ENCODE peak calls at places on chromosome X, in ten cellular contexts. One of them, this sample, is unnamed. For H3K27me3, the result is how much of the 10 kb centered on the place peaks cover.

GRCh38 chrX:16711219-16712115 is 1.0 kb downstream of the CTPS2 start:
- DNase-seq in SK-N-SH: peak
- DNase-seq in neural progenitor cell: no peak
- DNase-seq in fibroblast of lung: peak
- DNase-seq in upper lobe of left lung: no peak
- DNase-seq in heart left ventricle: peak
- DNase-seq in tibial nerve: no peak
- DNase-seq in ascending aorta: no peak
- DNase-seq in MM.1S: no peak
- DNase-seq in left lung: no peak
- DNase-seq in this sample: no peak

GRCh38 chrX:114952696-114953095 is 64.7 kb downstream of the IL13RA2 start:
- DNase-seq in SK-N-SH: no peak
- DNase-seq in left lung: no peak
- DNase-seq in neural progenitor cell: peak
- DNase-seq in tibial nerve: no peak
- DNase-seq in ascending aorta: no peak
- DNase-seq in heart left ventricle: no peak
- DNase-seq in MM.1S: no peak
- DNase-seq in upper lobe of left lung: no peak
- DNase-seq in fibroblast of lung: no peak
- DNase-seq in this sample: no peak

GRCh38 chrX:13283512-13283911 is 36.3 kb downstream of the ATXN3L start:
- DNase-seq in left lung: no peak
- DNase-seq in neural progenitor cell: peak
- DNase-seq in MM.1S: peak
- DNase-seq in SK-N-SH: no peak
- DNase-seq in ascending aorta: no peak
- DNase-seq in tibial nerve: no peak
- DNase-seq in upper lobe of left lung: no peak
- DNase-seq in heart left ventricle: no peak
- DNase-seq in fibroblast of lung: no peak
- DNase-seq in this sample: no peak

GRCh38 chrX:150854856-150855255 is 43.6 kb downstream of the CD99L2 start:
- DNase-seq in heart left ventricle: no peak
- DNase-seq in tibial nerve: no peak
- DNase-seq in MM.1S: peak
- DNase-seq in fibroblast of lung: no peak
- DNase-seq in SK-N-SH: no peak
- DNase-seq in neural progenitor cell: no peak
- DNase-seq in ascending aorta: no peak
- DNase-seq in left lung: no peak
- DNase-seq in upper lobe of left lung: no peak
- DNase-seq in this sample: no peak

GRCh38 chrX:24498181-24498580 is 33.1 kb downstream of the PDK3 start:
- DNase-seq in neural progenitor cell: peak
- DNase-seq in MM.1S: peak
- DNase-seq in heart left ventricle: peak
- DNase-seq in tibial nerve: peak
- DNase-seq in ascending aorta: no peak
- DNase-seq in SK-N-SH: no peak
- DNase-seq in fibroblast of lung: peak
- DNase-seq in upper lobe of left lung: no peak
- DNase-seq in left lung: no peak
- DNase-seq in this sample: no peak

GRCh38 chrX:12292996-12293765 is 154.9 kb downstream of the FRMPD4 start:
- DNase-seq in MM.1S: no peak
- DNase-seq in upper lobe of left lung: no peak
- DNase-seq in heart left ventricle: no peak
- DNase-seq in fibroblast of lung: peak
- DNase-seq in neural progenitor cell: no peak
- DNase-seq in tibial nerve: no peak
- DNase-seq in left lung: no peak
- DNase-seq in ascending aorta: no peak
- DNase-seq in SK-N-SH: no peak
- DNase-seq in this sample: no peak

GRCh38 chrX:147848009-147848408 is 63.7 kb upstream of the FMR1 start:
- DNase-seq in left lung: no peak
- DNase-seq in upper lobe of left lung: peak
- DNase-seq in MM.1S: no peak
- DNase-seq in heart left ventricle: no peak
- DNase-seq in ascending aorta: no peak
- DNase-seq in fibroblast of lung: no peak
- DNase-seq in neural progenitor cell: no peak
- DNase-seq in SK-N-SH: no peak
- DNase-seq in tibial nerve: no peak
- DNase-seq in this sample: no peak

GRCh38 chrX:15761564-15762191 is 23.6 kb downstream of the CA5B start:
- DNase-seq in SK-N-SH: peak
- DNase-seq in neural progenitor cell: peak
- DNase-seq in fibroblast of lung: peak
- DNase-seq in ascending aorta: no peak
- DNase-seq in heart left ventricle: no peak
- DNase-seq in tibial nerve: peak
- DNase-seq in upper lobe of left lung: no peak
- DNase-seq in MM.1S: peak
- DNase-seq in left lung: no peak
- DNase-seq in this sample: no peak

GRCh38 chrX:47650164-47651042 is at the start of gene ELK1:
- DNase-seq in ascending aorta: peak
- DNase-seq in fibroblast of lung: peak
- DNase-seq in SK-N-SH: peak
- DNase-seq in MM.1S: peak
- DNase-seq in tibial nerve: peak
- DNase-seq in heart left ventricle: peak
- DNase-seq in neural progenitor cell: peak
- DNase-seq in left lung: peak
- DNase-seq in upper lobe of left lung: peak
- DNase-seq in this sample: peak

GRCh38 chrX:47649302-47649701 is 1.1 kb downstream of the ELK1 start:
- DNase-seq in fibroblast of lung: no peak
- DNase-seq in ascending aorta: no peak
- DNase-seq in left lung: no peak
- DNase-seq in neural progenitor cell: no peak
- DNase-seq in SK-N-SH: no peak
- DNase-seq in upper lobe of left lung: no peak
- DNase-seq in tibial nerve: no peak
- DNase-seq in heart left ventricle: no peak
- DNase-seq in MM.1S: no peak
- DNase-seq in this sample: no peak

GRCh38 chrX:47648376-47648775 is 2.0 kb downstream of the ELK1 start:
- DNase-seq in MM.1S: no peak
- DNase-seq in ascending aorta: no peak
- DNase-seq in fibroblast of lung: no peak
- DNase-seq in heart left ventricle: no peak
- DNase-seq in left lung: no peak
- DNase-seq in SK-N-SH: no peak
- DNase-seq in upper lobe of left lung: no peak
- DNase-seq in neural progenitor cell: no peak
- DNase-seq in tibial nerve: no peak
- DNase-seq in this sample: no peak

GRCh38 chrX:47649781-47650163 is 591 bp downstream of the ELK1 start:
- DNase-seq in MM.1S: no peak
- DNase-seq in left lung: no peak
- DNase-seq in tibial nerve: no peak
- DNase-seq in neural progenitor cell: no peak
- DNase-seq in heart left ventricle: no peak
- DNase-seq in fibroblast of lung: no peak
- DNase-seq in ascending aorta: no peak
- DNase-seq in upper lobe of left lung: no peak
- DNase-seq in SK-N-SH: no peak
- DNase-seq in this sample: no peak

DNA sequence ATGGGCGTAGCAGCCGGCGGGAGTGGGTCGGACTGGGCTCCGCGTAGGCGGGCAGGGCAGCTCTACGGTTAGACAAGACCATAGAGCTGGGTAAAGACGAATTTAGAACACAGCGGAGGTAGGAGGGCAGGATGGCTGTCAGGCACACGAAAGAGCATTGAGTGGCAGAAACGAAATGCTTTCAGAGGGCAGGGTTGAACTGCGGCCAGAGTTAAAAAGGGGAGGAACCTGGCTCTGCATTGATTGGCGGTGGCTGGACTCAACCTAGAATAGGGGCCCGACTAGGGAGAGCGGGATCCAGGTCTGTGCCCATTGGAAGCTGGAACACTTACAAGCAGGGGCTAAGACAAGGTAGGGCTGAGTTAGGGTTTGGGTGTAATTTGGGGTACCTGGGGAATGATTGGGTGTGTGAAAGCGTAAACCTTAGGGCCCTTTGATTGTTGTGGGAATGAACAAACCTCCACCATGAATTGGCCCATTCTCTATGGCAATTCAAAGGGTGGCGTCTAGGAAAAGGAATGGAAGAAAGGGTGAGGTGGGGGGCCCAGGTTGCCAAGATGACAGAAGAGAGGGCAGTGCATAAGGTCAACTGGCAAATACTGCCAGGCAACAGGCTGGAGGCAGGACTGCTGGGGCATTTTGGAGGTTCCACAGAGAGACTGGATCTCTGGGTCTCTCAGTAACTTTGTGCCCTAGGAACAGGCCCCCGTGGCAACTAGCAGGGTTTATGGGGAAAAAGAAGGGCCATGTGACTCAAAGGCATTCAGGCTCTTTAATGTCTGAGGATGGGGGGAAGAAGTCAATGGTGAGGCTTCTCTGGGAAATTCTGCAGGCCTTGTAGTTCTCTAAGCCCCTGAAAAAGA is 911 bp upstream of the ELK1 start:
- DNase-seq in left lung: no peak
- DNase-seq in ascending aorta: no peak
- DNase-seq in fibroblast of lung: no peak
- DNase-seq in SK-N-SH: no peak
- DNase-seq in heart left ventricle: no peak
- DNase-seq in tibial nerve: no peak
- DNase-seq in upper lobe of left lung: no peak
- DNase-seq in MM.1S: no peak
- DNase-seq in neural progenitor cell: no peak
- DNase-seq in this sample: no peak
- H3K27me3 ChIP-seq in left lung: under half
- H3K27me3 ChIP-seq in ascending aorta: under half
- H3K27me3 ChIP-seq in fibroblast of lung: under half
- H3K27me3 ChIP-seq in SK-N-SH: under half
- H3K27me3 ChIP-seq in heart left ventricle: under half
- H3K27me3 ChIP-seq in tibial nerve: under half
- H3K27me3 ChIP-seq in upper lobe of left lung: under half
- H3K27me3 ChIP-seq in MM.1S: under half
- H3K27me3 ChIP-seq in neural progenitor cell: under half
- H3K27me3 ChIP-seq in this sample: under half

GRCh38 chrX:10631416-10632145 is 11.2 kb upstream of the MID1 start:
- DNase-seq in MM.1S: no peak
- DNase-seq in SK-N-SH: no peak
- DNase-seq in left lung: no peak
- DNase-seq in upper lobe of left lung: no peak
- DNase-seq in heart left ventricle: no peak
- DNase-seq in neural progenitor cell: no peak
- DNase-seq in fibroblast of lung: no peak
- DNase-seq in ascending aorta: no peak
- DNase-seq in tibial nerve: no peak
- DNase-seq in this sample: no peak

GRCh38 chrX:10634681-10635161 is 14.3 kb upstream of the MID1 start:
- DNase-seq in ascending aorta: no peak
- DNase-seq in heart left ventricle: no peak
- DNase-seq in neural progenitor cell: no peak
- DNase-seq in left lung: no peak
- DNase-seq in upper lobe of left lung: no peak
- DNase-seq in tibial nerve: no peak
- DNase-seq in MM.1S: no peak
- DNase-seq in fibroblast of lung: peak
- DNase-seq in SK-N-SH: no peak
- DNase-seq in this sample: no peak

GRCh38 chrX:10636851-10637250 is 16.5 kb upstream of the MID1 start:
- DNase-seq in tibial nerve: no peak
- DNase-seq in heart left ventricle: no peak
- DNase-seq in MM.1S: no peak
- DNase-seq in ascending aorta: no peak
- DNase-seq in fibroblast of lung: peak
- DNase-seq in left lung: no peak
- DNase-seq in neural progenitor cell: no peak
- DNase-seq in SK-N-SH: no peak
- DNase-seq in upper lobe of left lung: no peak
- DNase-seq in this sample: no peak

GRCh38 chrX:10633722-10634121 is 13.3 kb upstream of the MID1 start:
- DNase-seq in heart left ventricle: no peak
- DNase-seq in neural progenitor cell: no peak
- DNase-seq in tibial nerve: peak
- DNase-seq in ascending aorta: peak
- DNase-seq in fibroblast of lung: peak
- DNase-seq in left lung: no peak
- DNase-seq in upper lobe of left lung: peak
- DNase-seq in SK-N-SH: no peak
- DNase-seq in MM.1S: no peak
- DNase-seq in this sample: no peak

DNA sequence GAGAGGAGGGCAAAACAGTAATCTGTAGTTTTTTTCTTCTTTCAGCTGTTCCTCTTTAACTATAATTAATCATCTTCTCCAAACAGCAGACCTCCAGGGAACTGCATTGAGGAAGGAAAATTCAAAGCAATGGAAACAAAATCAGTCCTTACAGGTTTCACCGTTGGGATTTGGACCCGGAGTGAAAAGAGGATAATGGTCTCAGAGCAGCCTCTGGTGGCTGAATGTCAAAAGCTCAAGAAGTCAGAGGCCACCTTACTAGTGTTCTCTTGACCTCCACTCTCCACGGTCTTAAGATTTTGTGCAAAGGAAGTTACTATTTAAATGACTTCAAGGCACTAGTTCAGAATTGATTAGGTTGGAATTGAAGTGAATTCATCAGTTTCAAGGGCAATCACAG is 16.0 kb upstream of the MID1 start:
- DNase-seq in fibroblast of lung: peak
- DNase-seq in left lung: no peak
- DNase-seq in SK-N-SH: peak
- DNase-seq in heart left ventricle: peak
- DNase-seq in neural progenitor cell: peak
- DNase-seq in tibial nerve: peak
- DNase-seq in ascending aorta: no peak
- DNase-seq in MM.1S: no peak
- DNase-seq in upper lobe of left lung: peak
- DNase-seq in this sample: no peak
- TF ChIP-seq CTCF in fibroblast of lung: peak
- TF ChIP-seq CTCF in left lung: peak
- TF ChIP-seq CTCF in SK-N-SH: peak
- TF ChIP-seq CTCF in heart left ventricle: no peak
- TF ChIP-seq CTCF in neural progenitor cell: peak
- TF ChIP-seq CTCF in tibial nerve: peak
- TF ChIP-seq CTCF in ascending aorta: peak
- TF ChIP-seq CTCF in MM.1S: peak
- TF ChIP-seq CTCF in upper lobe of left lung: peak
- TF ChIP-seq CTCF in this sample: peak

GRCh38 chrX:141158084-141158483 is 18.8 kb downstream of the LDOC1 start:
- DNase-seq in fibroblast of lung: no peak
- DNase-seq in MM.1S: no peak
- DNase-seq in neural progenitor cell: no peak
- DNase-seq in heart left ventricle: no peak
- DNase-seq in SK-N-SH: no peak
- DNase-seq in ascending aorta: no peak
- DNase-seq in left lung: no peak
- DNase-seq in upper lobe of left lung: no peak
- DNase-seq in tibial nerve: no peak
- DNase-seq in this sample: no peak
- H3K27me3 ChIP-seq in fibroblast of lung: under half
- H3K27me3 ChIP-seq in MM.1S: under half
- H3K27me3 ChIP-seq in neural progenitor cell: under half
- H3K27me3 ChIP-seq in heart left ventricle: under half
- H3K27me3 ChIP-seq in SK-N-SH: under half
- H3K27me3 ChIP-seq in ascending aorta: under half
- H3K27me3 ChIP-seq in left lung: under half
- H3K27me3 ChIP-seq in upper lobe of left lung: under half
- H3K27me3 ChIP-seq in tibial nerve: under half
- H3K27me3 ChIP-seq in this sample: under half

GRCh38 chrX:105552395-105552794 is 269.9 kb upstream of the NRK start:
- DNase-seq in tibial nerve: no peak
- DNase-seq in ascending aorta: no peak
- DNase-seq in left lung: no peak
- DNase-seq in MM.1S: no peak
- DNase-seq in neural progenitor cell: no peak
- DNase-seq in SK-N-SH: no peak
- DNase-seq in fibroblast of lung: peak
- DNase-seq in heart left ventricle: no peak
- DNase-seq in upper lobe of left lung: no peak
- DNase-seq in this sample: no peak

DNA sequence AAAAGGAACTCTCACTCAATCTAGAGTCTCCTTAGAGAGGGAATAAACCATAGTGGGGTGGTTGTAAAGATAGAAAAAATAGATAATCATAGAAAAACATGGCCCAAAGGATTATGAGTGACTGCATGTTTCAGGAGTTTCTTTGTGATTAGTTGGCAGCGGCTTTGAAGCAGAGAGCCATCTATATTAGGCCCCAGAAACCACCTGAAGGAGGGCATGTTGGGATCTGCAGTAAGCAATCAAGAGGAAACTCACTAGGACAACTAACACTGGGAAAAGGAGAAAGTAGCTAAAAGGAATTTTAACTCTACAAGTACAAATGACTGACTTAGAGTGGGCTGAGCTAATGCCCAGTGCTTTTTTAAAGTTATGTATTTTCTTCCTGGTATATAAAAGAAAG is 269.2 kb upstream of the NRK start:
- DNase-seq in ascending aorta: no peak
- DNase-seq in heart left ventricle: no peak
- DNase-seq in neural progenitor cell: no peak
- DNase-seq in tibial nerve: no peak
- DNase-seq in left lung: no peak
- DNase-seq in SK-N-SH: no peak
- DNase-seq in MM.1S: no peak
- DNase-seq in fibroblast of lung: no peak
- DNase-seq in upper lobe of left lung: no peak
- DNase-seq in this sample: no peak
- TF ChIP-seq CTCF in ascending aorta: no peak
- TF ChIP-seq CTCF in heart left ventricle: no peak
- TF ChIP-seq CTCF in neural progenitor cell: no peak
- TF ChIP-seq CTCF in tibial nerve: no peak
- TF ChIP-seq CTCF in left lung: no peak
- TF ChIP-seq CTCF in SK-N-SH: no peak
- TF ChIP-seq CTCF in MM.1S: no peak
- TF ChIP-seq CTCF in fibroblast of lung: no peak
- TF ChIP-seq CTCF in upper lobe of left lung: no peak
- TF ChIP-seq CTCF in this sample: no peak

This sample was measured in dorsolateral prefrontal cortex.